ENCODE peak calls at places on chromosomes 2 and 18, in five cellular contexts. N is HepG2, H is adrenal gland, O is HCT116, G is tibial nerve. Z is an unnamed sample.

GRCh38 chr2:109128048-109128465 is 948 bp upstream of the SH3RF3 start:
- DNase-seq in N (peak), H (peak), O (peak), G (peak), Z (peak)

GRCh38 chr2:174051741-174052638 is 86.8 kb upstream of the SP3 start:
- DNase-seq in N (peak), H (no peak), O (peak), G (no peak), Z (peak)

GRCh38 chr2:42722328-42723190 is 41.4 kb downstream of the OXER1 start:
- DNase-seq in N (no peak), H (peak), O (no peak), G (no peak), Z (peak)

GRCh38 chr2:236887519-236887918 is 198.2 kb upstream of the COPS8 start:
- DNase-seq in N (no peak), H (no peak), O (no peak), G (no peak), Z (no peak)

GRCh38 chr2:100733344-100734187 is 86.4 kb upstream of the NPAS2 start:
- DNase-seq in N (peak), H (peak), O (no peak), G (no peak), Z (no peak)

GRCh38 chr2:105290981-105291660 is 38.4 kb downstream of the TGFBRAP1 start:
- DNase-seq in N (no peak), H (no peak), O (no peak), G (no peak), Z (no peak)

GRCh38 chr2:206858972-206859739 is 80.2 kb upstream of the CPO start:
- DNase-seq in N (no peak), H (no peak), O (no peak), G (no peak), Z (no peak)

GRCh38 chr2:231685349-231686191 is 22.8 kb upstream of the PTMA start:
- DNase-seq in N (peak), H (no peak), O (no peak), G (no peak), Z (no peak)

GRCh38 chr2:151251012-151251411 is 10.7 kb downstream of the RBM43 start:
- DNase-seq in N (no peak), H (no peak), O (no peak), G (no peak), Z (no peak)

GRCh38 chr2:224104668-224105386 is 65.7 kb upstream of the SERPINE2 start:
- DNase-seq in N (peak), H (no peak), O (peak), G (no peak), Z (no peak)

GRCh38 chr2:32404691-32405090 is 47.9 kb downstream of the BIRC6 start:
- DNase-seq in N (no peak), H (no peak), O (no peak), G (no peak), Z (no peak)

DNA sequence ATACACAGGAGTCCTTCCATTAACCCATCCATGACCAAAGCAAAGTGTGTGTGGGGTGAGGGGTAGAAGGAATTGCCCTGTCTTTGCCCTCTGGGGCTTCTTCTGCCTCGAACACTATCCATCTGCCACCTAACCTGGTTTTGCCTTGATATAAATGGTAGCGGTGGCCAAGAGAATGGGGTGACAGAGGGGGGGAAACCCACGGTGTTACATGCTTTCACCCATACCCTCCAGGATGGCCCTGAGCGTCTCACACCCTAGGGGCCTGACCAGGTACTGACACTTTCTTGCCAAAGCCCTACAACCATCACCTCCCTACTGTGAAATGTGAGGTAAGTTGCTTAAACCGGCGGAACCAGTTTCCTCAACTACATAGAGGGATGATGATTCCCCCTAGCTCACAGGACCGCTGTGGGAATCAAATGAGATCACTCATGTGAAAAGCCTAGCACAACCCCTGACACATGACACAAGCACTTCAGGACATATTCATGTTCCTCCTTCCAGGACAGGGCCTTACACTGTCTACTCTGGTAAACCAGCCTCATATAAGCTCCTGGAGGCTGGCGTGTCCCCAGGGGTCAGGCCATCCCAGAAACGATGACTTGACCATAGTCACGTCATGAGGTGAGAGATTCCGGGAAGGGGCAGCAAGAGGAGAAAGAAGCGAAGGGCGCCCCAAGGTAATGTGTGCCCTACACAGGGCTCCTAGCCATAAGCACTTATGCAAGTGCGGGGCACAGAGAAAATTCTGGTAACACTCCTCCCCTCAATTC is 49.7 kb downstream of the C2orf42 start:
- DNase-seq in N (peak), H (peak), O (peak), G (no peak), Z (no peak)
- TF ChIP-seq POLR2A in N (no peak), H (no peak), O (no peak), G (peak), Z (no peak)

DNA sequence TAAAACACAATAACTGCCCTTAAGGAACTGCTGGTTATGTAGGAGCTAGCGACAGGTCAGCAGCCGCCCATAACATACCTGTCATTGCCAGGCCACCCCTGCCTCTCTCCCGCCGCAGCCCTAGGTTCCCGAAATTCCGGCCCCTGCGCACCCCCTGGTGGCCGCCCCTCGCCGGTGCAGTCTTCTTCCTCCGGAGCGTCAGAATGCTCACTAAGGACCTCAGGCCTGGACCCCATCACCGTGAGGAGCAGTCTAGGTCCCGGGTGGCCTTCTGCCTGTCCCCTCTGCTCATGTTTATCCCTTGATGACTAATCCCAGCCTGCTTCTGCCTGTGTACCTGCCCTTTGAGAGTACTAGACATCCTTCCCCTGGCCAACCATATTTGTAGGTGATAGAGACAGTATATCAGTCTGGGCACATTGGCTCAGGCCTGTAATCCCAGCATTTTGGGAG is 115.7 kb upstream of the SLC1A4 start:
- DNase-seq in N (peak), H (peak), O (peak), G (peak), Z (peak)
- TF ChIP-seq POLR2A in N (no peak), H (no peak), O (no peak), G (no peak), Z (no peak)

GRCh38 chr2:28894470-28895188 is at the start of gene WDR43:
- DNase-seq in N (peak), H (peak), O (peak), G (peak), Z (peak)
- TF ChIP-seq POLR2A in N (peak), H (peak), O (peak), G (peak), Z (peak)

DNA sequence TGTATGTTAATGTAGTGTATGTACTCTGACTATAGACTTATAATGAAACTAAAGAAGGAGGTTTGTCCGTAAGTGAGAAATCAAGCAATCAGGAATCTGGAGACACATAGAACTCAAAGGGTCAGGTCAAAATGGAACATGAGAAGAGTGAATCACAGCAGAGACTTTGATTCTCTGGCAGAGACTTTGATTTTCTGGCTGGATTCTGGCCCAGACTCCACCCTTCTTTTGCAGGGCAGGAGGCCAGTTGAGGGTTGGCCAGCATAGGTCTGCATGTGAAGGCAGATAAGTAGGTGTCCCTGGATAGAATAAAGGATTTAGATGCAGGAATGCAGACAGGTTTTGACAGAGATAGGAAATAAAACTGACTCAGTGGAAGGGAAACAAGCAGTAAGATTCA is 11.0 kb upstream of the NCKAP5 start:
- DNase-seq in N (no peak), H (no peak), O (no peak), G (no peak), Z (no peak)
- TF ChIP-seq POLR2A in N (no peak), H (no peak), O (no peak), G (no peak), Z (no peak)

GRCh38 chr2:219449609-219450008 is 15.0 kb downstream of the SPEG start:
- DNase-seq in N (no peak), H (no peak), O (no peak), G (no peak), Z (no peak)

GRCh38 chr2:219452361-219453317 is 18.0 kb downstream of the SPEG start:
- DNase-seq in N (no peak), H (no peak), O (peak), G (no peak), Z (peak)

GRCh38 chr2:219453691-219454131 is 19.1 kb downstream of the SPEG start:
- DNase-seq in N (no peak), H (no peak), O (no peak), G (no peak), Z (no peak)

GRCh38 chr2:219454217-219454616 is 19.6 kb downstream of the SPEG start:
- DNase-seq in N (no peak), H (no peak), O (no peak), G (no peak), Z (no peak)

DNA sequence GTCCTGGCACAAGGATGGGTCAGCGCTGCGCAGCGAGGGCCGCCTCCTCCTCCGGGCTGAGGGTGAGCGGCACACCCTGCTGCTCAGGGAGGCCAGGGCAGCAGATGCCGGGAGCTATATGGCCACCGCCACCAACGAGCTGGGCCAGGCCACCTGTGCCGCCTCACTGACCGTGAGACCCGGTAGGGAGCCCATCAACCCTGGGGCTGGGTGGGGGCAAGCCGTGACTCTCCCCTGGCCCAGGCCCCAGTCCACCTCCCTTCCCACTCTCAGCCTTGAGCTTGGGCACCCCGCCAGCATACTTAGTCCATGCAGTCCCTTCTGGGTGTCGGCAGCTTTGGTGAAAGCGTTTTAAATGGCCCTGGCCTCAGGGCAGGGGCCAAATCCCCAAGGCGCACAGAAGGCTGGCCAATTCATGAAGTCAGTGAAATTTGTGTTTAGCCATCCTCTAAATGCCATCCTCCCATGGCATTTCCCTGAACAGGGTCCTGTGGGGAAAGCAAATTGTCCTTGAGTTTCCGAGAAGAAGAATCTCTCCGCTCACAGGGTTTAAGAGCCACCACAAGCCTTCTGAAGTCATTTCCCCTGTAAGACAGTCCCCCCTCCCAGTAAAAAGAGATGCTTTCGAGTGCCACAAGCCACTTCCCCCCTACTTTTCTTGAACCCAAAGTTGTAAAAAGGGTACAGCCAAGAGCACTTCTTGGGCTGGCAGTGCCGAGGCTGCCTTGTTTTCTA is 17.1 kb downstream of the SPEG start:
- DNase-seq in N (no peak), H (no peak), O (no peak), G (no peak), Z (no peak)
- TF ChIP-seq POLR2A in N (no peak), H (no peak), O (no peak), G (no peak), Z (no peak)

GRCh38 chr18:56635007-56635406 is 3.4 kb downstream of the TXNL1 start:
- DNase-seq in N (no peak), H (no peak), O (no peak), G (no peak), Z (no peak)

GRCh38 chr18:56641714-56642331 is 3.4 kb upstream of the TXNL1 start:
- DNase-seq in N (peak), H (no peak), O (no peak), G (no peak), Z (no peak)

GRCh38 chr18:56637897-56638231 is 528 bp downstream of the TXNL1 start:
- DNase-seq in N (no peak), H (no peak), O (no peak), G (no peak), Z (no peak)

GRCh38 chr18:56639094-56639361 is 636 bp upstream of the TXNL1 start:
- DNase-seq in N (no peak), H (no peak), O (no peak), G (no peak), Z (no peak)

DNA sequence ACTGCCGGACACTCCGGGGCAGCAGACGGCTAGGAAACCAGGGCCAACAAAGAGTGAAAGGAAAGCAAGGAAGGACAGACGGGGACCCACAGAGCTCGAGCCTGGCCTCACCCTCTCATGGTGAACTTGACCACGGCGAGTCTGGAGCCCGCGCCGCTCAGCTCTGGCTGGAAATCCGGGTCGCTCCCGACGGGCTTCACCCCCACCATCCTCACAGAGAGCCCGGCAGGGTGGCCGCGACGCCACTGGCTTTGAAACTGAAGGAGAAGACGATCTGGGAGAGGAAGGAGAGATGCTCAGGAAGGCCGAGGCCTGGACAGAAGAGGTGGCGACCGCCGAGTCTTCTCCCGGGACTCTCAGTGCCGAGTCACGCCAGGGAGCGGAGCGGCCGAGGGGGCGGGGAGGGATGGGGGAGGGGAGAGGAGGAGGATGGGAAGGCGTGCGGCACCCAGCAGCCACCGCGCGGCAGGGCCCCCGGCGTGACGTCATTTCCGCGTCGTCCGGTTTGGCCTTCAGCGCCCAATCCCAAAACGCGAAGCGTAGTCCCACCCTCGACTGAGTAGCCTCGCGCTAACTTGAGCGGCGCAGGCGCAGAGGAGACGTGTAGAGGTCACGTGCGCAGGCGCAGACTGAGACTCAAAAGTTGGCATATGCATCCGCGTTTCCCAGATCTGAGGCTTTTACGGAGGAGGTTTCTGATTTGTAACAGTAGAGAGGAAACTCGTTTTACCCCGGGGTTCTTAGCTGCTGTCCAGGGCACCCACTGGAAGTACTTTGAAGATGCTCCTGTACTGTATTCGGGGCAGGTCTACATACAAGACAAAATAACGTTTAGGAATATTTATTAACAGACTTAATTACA is at the start of gene TXNL1:
- DNase-seq in N (peak), H (peak), O (peak), G (peak), Z (peak)
- TF ChIP-seq POLR2A in N (peak), H (peak), O (peak), G (peak), Z (peak)